ENCODE peak calls at places on chromosomes 11 and 22, in five cellular contexts. K is prostate gland, F is transverse colon, H is sigmoid colon, I is Panc1. R is an unnamed sample.

GRCh38 chr22:42909363-42910058 is 52.4 kb upstream of the ARFGAP3 start:
- DNase-seq in F (no peak), K (no peak), H (no peak), I (no peak), R (no peak)

GRCh38 chr11:62898027-62898426 is 17.3 kb downstream of the SLC3A2 start:
- DNase-seq in K (no peak), I (no peak), F (no peak), H (no peak), R (no peak)

GRCh38 chr22:37019309-37020191 is at the start of the genes MPST and TST:
- DNase-seq in I (no peak), K (peak), H (peak), F (peak), R (peak)

GRCh38 chr11:110091995-110092576 is 1.1 kb upstream of the ZC3H12C start:
- DNase-seq in H (no peak), F (no peak), I (no peak), K (no peak), R (no peak)

GRCh38 chr11:8087185-8087584 is 6.2 kb downstream of the TUB start:
- DNase-seq in H (no peak), K (no peak), I (no peak), F (no peak), R (peak)

GRCh38 chr11:34397120-34397519 is 39.3 kb upstream of the ABTB2 start:
- DNase-seq in K (no peak), I (no peak), F (no peak), H (no peak), R (no peak)

GRCh38 chr11:15852179-15852578 is 504.2 kb downstream of the SOX6 start:
- DNase-seq in K (no peak), I (no peak), H (no peak), F (peak), R (no peak)

GRCh38 chr11:36361901-36362391 is 65.9 kb downstream of the PRR5L start:
- DNase-seq in I (no peak), H (no peak), F (no peak), K (no peak), R (no peak)

GRCh38 chr22:34696557-34696956 is 369.4 kb upstream of the ISX start:
- DNase-seq in F (no peak), H (no peak), K (no peak), I (no peak), R (no peak)

GRCh38 chr11:35126000-35126878 is 12.7 kb upstream of the CD44 start:
- DNase-seq in I (no peak), K (no peak), F (no peak), H (no peak), R (no peak)

GRCh38 chr11:119373917-119374631 is 7.4 kb downstream of the USP2 start:
- DNase-seq in K (peak), F (peak), I (peak), H (no peak), R (no peak)

GRCh38 chr11:34546511-34547206 is 33.1 kb upstream of the ELF5 start:
- DNase-seq in K (no peak), H (no peak), F (no peak), I (no peak), R (no peak)

GRCh38 chr11:33936745-33937612 is 45.1 kb upstream of the LMO2 start:
- DNase-seq in K (peak), I (no peak), F (peak), H (peak), R (no peak)

GRCh38 chr11:83120328-83120727 is 36.6 kb upstream of the PCF11 start:
- DNase-seq in K (no peak), F (no peak), H (no peak), I (no peak), R (no peak)

GRCh38 chr11:95918720-95919119 is 5.2 kb downstream of the MTMR2 start:
- DNase-seq in K (no peak), H (no peak), I (no peak), F (no peak), R (no peak)

GRCh38 chr22:39348909-39349505 is 784 bp upstream of the SYNGR1 start:
- DNase-seq in I (no peak), K (no peak), F (peak), H (no peak), R (no peak)

GRCh38 chr22:28798810-28799124 is 1.6 kb downstream of the XBP1 start:
- DNase-seq in K (no peak), F (no peak), I (no peak), H (no peak), R (no peak)

GRCh38 chr22:37504964-37505363 is 14.3 kb downstream of the CARD10 start:
- DNase-seq in H (no peak), F (no peak), K (no peak), I (no peak), R (no peak)

GRCh38 chr11:122803306-122803705 is 35.0 kb upstream of the CRTAM start:
- DNase-seq in H (no peak), K (no peak), I (no peak), F (no peak), R (no peak)

GRCh38 chr11:6557761-6558674 is 45.4 kb downstream of the RRP8 start:
- DNase-seq in K (no peak), F (no peak), I (no peak), H (no peak), R (peak)

GRCh38 chr11:112212290-112212689 is 13.9 kb upstream of the PTS start:
- DNase-seq in I (no peak), K (no peak), H (no peak), F (no peak), R (no peak)

GRCh38 chr11:59680287-59681154 is 11.7 kb upstream of the PATL1 start:
- DNase-seq in F (peak), K (peak), H (peak), I (peak), R (peak)

GRCh38 chr22:36027579-36027959 is 1.1 kb downstream of the RBFOX2 start:
- DNase-seq in K (peak), F (peak), H (peak), I (no peak), R (no peak)

GRCh38 chr11:2789791-2790580 is 90.2 kb upstream of the KCNQ1OT1 start:
- DNase-seq in I (no peak), F (peak), H (peak), K (no peak), R (no peak)

GRCh38 chr11:12154871-12155668 is 44.7 kb downstream of the MICAL2 start:
- DNase-seq in F (no peak), H (no peak), I (no peak), K (no peak), R (peak)

GRCh38 chr22:46902998-46903916 is 140.8 kb downstream of the TBC1D22A start:
- DNase-seq in K (no peak), H (no peak), I (no peak), F (no peak), R (no peak)

GRCh38 chr22:41936894-41937169 is 10.1 kb downstream of the CENPM start:
- DNase-seq in H (no peak), K (no peak), F (no peak), I (no peak), R (peak)

GRCh38 chr11:19512621-19513020 is 200.0 kb upstream of the NAV2 start:
- DNase-seq in K (no peak), F (no peak), H (no peak), I (no peak), R (no peak)

GRCh38 chr11:130519128-130519932 is 70.9 kb downstream of the ADAMTS15 start:
- DNase-seq in F (no peak), K (no peak), I (no peak), H (no peak), R (no peak)

GRCh38 chr11:121740902-121741301 is 288.1 kb upstream of the SORL1-AS1 start:
- DNase-seq in K (no peak), H (no peak), I (no peak), F (no peak), R (no peak)

GRCh38 chr11:78690588-78690987 is 115.9 kb upstream of the NARS2 start:
- DNase-seq in H (no peak), I (no peak), F (no peak), K (no peak), R (no peak)

GRCh38 chr11:47185305-47186075 is 744 bp downstream of the PACSIN3 start:
- DNase-seq in H (peak), F (peak), I (no peak), K (peak), R (no peak)

GRCh38 chr11:10322830-10323792 is 18.2 kb downstream of the ADM start:
- DNase-seq in I (peak), F (peak), K (peak), H (peak), R (no peak)

GRCh38 chr11:117316197-117316961 is at the start of gene BACE1:
- DNase-seq in I (peak), H (peak), F (peak), K (peak), R (peak)
- TF ChIP-seq POLR2AphosphoS5 in I (no peak), H (no peak), F (peak), K (peak), R (peak)

DNA sequence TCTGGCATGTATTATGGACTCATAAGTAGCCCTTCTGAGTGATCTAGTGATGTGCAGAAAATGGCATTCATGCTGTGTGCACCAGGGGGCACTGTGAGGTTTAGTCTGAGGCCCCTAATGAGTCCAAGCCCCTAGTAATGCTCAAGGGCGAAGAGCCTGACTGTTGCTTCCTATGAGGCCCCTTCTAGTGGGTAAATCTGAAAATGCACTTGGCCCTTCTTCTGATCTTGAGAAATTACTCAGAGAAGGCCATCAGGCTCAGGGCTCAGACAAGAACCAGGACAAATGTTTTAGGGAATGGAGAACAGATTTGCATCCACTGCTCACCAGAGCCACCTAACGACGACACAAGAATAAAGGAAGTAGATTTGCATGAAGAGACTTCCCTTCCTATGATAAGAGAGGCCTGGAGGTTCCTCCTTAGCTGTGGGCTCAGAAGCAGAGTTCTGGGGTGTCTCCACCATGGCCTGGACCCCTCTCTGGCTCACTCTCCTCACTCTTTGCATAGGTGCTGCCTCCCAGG is 75.8 kb downstream of the GGTLC2 start:
- DNase-seq in F (peak), I (peak), K (no peak), H (no peak), R (no peak)
- TF ChIP-seq CTCF in F (peak), I (peak), K (peak), H (no peak), R (no peak)

GRCh38 chr11:113771964-113772363 is 1.5 kb downstream of the ZW10 start:
- DNase-seq in F (no peak), K (no peak), I (no peak), H (no peak), R (no peak)
- H3K27ac ChIP-seq in F (no peak), K (no peak), I (peak), H (no peak), R (no peak)

GRCh38 chr22:31046591-31047226 is 34.4 kb upstream of the SMTN start:
- DNase-seq in H (peak), F (peak), K (no peak), I (no peak), R (peak)
- TF ChIP-seq POLR2AphosphoS5 in H (no peak), F (peak), K (peak), I (no peak), R (peak)

R was measured in spleen.